ENCODE peak calls at places on chromosome 2, in six cellular contexts. N is H1, I is GM12878, G is GM12891, U is K562, H is SK-N-SH. C is an unnamed sample.

GRCh38 chr2:17309186-17309585 is 209.1 kb downstream of the RAD51AP2 start:
- DNase-seq in G (no peak), N (no peak), I (no peak), H (peak; percentile 4), U (no peak), C (no peak)

GRCh38 chr2:190182071-190182524 is 119.6 kb upstream of the MSTN start:
- DNase-seq in I (no peak), H (no peak), N (no peak), G (no peak), U (no peak), C (no peak)

GRCh38 chr2:117850015-117850414 is 35.5 kb downstream of the DDX18 start:
- DNase-seq in G (no peak), I (no peak), N (peak; percentile 56), H (no peak), U (no peak), C (no peak)

GRCh38 chr2:106189764-106190468 is 4.2 kb downstream of the UXS1 start:
- DNase-seq in G (no peak), U (no peak), N (no peak), H (no peak), I (no peak), C (no peak)

GRCh38 chr2:167626301-167626700 is 621.1 kb downstream of the STK39 start:
- DNase-seq in U (no peak), G (no peak), N (no peak), H (no peak), I (no peak), C (no peak)

GRCh38 chr2:195863121-195863520 is 205.5 kb downstream of the DNAH7 start:
- DNase-seq in U (no peak), N (no peak), I (no peak), H (no peak), G (no peak), C (no peak)

GRCh38 chr2:53129851-53130250 is 637.8 kb upstream of the CHAC2 start:
- DNase-seq in I (no peak), U (no peak), H (no peak), N (no peak), G (no peak), C (no peak)

GRCh38 chr2:132593171-132593570 is 76.8 kb downstream of the LYPD1 start:
- DNase-seq in I (no peak), U (no peak), N (peak; percentile 29), G (no peak), H (no peak), C (no peak)

GRCh38 chr2:3628800-3629199 is 29.2 kb upstream of the ALLC start:
- DNase-seq in H (no peak), N (peak; percentile 78), U (peak; percentile 28), G (no peak), I (no peak), C (no peak)

GRCh38 chr2:80655265-80655664 is 350.7 kb upstream of the LRRTM1 start:
- DNase-seq in N (no peak), H (no peak), U (no peak), G (no peak), I (no peak), C (no peak)

GRCh38 chr2:206381881-206382280 is 61.5 kb upstream of the ADAM23 start:
- DNase-seq in I (no peak), U (no peak), H (no peak), G (no peak), N (no peak), C (no peak)

GRCh38 chr2:78999410-78999809 is 26.1 kb upstream of the REG3G start:
- DNase-seq in N (no peak), G (no peak), H (peak; percentile 42), U (peak; percentile 21), I (no peak), C (no peak)

GRCh38 chr2:60806988-60807681 is 51.1 kb downstream of the PAPOLG start:
- DNase-seq in G (peak; percentile 40), H (peak; percentile 41), N (peak; percentile 35), I (peak; percentile 75), U (peak; percentile 85), C (peak; percentile 50)

GRCh38 chr2:229235136-229235914 is 35.8 kb downstream of the PID1 start:
- DNase-seq in H (no peak), I (no peak), U (no peak), N (peak; percentile 48), G (no peak), C (no peak)

GRCh38 chr2:173571021-173571821 is 216.5 kb downstream of the CDCA7 start:
- DNase-seq in N (no peak), G (peak; percentile 3), U (peak; percentile 34), H (peak; percentile 30), I (no peak), C (no peak)

GRCh38 chr2:100876231-100876860 is 56.4 kb downstream of the NPAS2 start:
- DNase-seq in I (no peak), U (no peak), N (no peak), H (no peak), G (no peak), C (no peak)

GRCh38 chr2:113200236-113200635 is 26.5 kb downstream of the PSD4 start:
- DNase-seq in G (no peak), I (no peak), U (no peak), N (no peak), H (no peak), C (no peak)

GRCh38 chr2:36371963-36372391 is 16.4 kb downstream of the CRIM1 start:
- DNase-seq in H (no peak), N (no peak), G (no peak), I (no peak), U (no peak), C (no peak)

GRCh38 chr2:211688196-211688595 is 850.4 kb downstream of the ERBB4 start:
- DNase-seq in U (no peak), G (no peak), H (no peak), I (no peak), N (no peak), C (no peak)

GRCh38 chr2:187996630-187997029 is 295.0 kb upstream of the GULP1 start:
- DNase-seq in N (no peak), H (no peak), G (no peak), U (no peak), I (no peak), C (no peak)
- TF ChIP-seq POLR2AphosphoS5 in N (no peak), H (no peak), G (no peak), U (no peak), I (no peak), C (no peak)

GRCh38 chr2:217070043-217070430 is 210.2 kb upstream of the TNP1 start:
- DNase-seq in G (no peak), H (no peak), U (no peak), I (no peak), N (no peak), C (no peak)

GRCh38 chr2:217069263-217070042 is 209.6 kb upstream of the TNP1 start:
- DNase-seq in N (no peak), I (no peak), G (no peak), U (no peak), H (no peak), C (no peak)

GRCh38 chr2:217070611-217071010 is 210.7 kb upstream of the TNP1 start:
- DNase-seq in H (no peak), N (no peak), I (no peak), U (no peak), G (no peak), C (no peak)

GRCh38 chr2:217068677-217069250 is 208.9 kb upstream of the TNP1 start:
- DNase-seq in U (no peak), I (no peak), G (no peak), H (no peak), N (no peak), C (no peak)

GRCh38 chr2:217071416-217071815 is 211.6 kb upstream of the TNP1 start:
- DNase-seq in N (no peak), U (no peak), H (no peak), I (no peak), G (no peak), C (no peak)
- TF ChIP-seq TAF1 in N (no peak), U (no peak), H (no peak), I (no peak), G (no peak), C (no peak)

GRCh38 chr2:160433466-160434172 is 60.0 kb downstream of the RBMS1 start:
- DNase-seq in N (no peak), I (no peak), G (no peak), U (no peak), H (no peak), C (no peak)

GRCh38 chr2:160434254-160434948 is 59.2 kb downstream of the RBMS1 start:
- DNase-seq in N (no peak), G (no peak), H (peak; percentile 23), I (no peak), U (no peak), C (no peak)

GRCh38 chr2:160430001-160430344 is 63.6 kb downstream of the RBMS1 start:
- DNase-seq in U (no peak), N (no peak), G (no peak), I (no peak), H (no peak), C (no peak)

GRCh38 chr2:160431441-160431840 is 62.2 kb downstream of the RBMS1 start:
- DNase-seq in I (no peak), N (no peak), U (no peak), H (no peak), G (no peak), C (no peak)

DNA sequence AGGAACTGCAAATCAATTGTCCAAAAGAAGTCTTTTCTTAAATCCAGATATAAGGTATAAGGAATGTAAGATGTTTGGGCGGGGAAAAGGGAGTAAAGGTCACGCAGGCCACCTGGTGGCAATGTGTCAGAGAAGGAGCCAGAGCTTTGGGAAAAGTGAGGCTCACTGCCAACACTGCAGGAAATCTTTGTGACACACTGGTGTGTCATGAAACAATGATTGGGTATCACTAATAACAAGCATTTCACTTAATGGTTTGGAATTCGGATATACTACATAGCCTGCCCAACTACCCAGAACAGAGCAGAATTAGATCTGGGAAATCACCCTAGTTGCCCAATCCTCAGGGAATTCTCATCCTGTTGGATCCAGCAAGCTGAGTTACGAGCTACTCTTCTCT is 61.0 kb downstream of the RBMS1 start:
- DNase-seq in G (no peak), I (no peak), N (no peak), H (no peak), U (no peak), C (no peak)
- TF ChIP-seq POLR2AphosphoS5 in G (no peak), I (no peak), N (no peak), H (no peak), U (no peak), C (no peak)

GRCh38 chr2:54555318-54555837 is 99.3 kb downstream of the SPTBN1 start:
- DNase-seq in G (no peak), I (no peak), U (no peak), H (no peak), N (no peak), C (no peak)
- TF ChIP-seq TAF1 in G (no peak), I (no peak), U (no peak), H (no peak), N (no peak), C (no peak)

DNA sequence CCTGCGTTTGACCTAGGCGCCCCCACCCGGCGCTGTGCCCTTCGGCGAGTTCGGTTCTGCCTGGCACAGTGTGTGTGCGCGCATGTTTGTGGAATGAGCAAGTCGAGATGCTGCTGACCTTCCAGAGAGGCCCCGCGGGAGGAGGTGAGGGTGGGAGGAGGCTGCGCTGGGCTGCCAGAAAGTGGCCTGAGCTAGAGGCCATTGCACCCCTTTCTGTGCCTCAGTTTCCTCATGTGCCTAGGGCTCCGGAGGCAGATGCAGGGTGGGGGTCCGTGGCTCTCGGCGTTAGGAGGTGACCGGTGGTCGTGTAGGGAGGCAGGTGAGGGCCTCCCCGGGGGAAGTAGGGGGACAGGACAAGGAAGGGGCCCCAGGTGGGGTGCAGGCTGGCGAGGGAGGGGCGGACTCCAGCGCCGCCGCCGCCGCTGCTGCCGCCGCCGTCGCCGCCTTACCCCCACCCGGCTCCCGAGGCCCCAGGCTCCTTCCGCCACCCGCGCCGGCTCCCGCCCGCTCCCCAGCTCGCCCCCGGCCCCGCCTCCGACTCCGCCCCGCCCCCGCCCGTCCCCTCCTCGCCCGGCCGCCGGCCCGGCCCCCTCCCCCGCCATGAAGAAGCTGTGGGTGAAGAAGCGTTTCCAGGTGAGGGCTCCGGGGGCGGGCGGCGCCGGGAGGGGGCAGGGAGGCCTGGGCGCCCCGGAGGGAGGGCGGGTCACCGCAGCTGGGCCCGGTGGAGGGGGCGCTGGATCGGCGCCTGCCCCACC is 7.0 kb downstream of the SPEG start:
- DNase-seq in U (peak; percentile 94), G (peak; percentile 57), I (no peak), N (peak; percentile 68), H (peak; percentile 98), C (no peak)
- TF ChIP-seq POLR2AphosphoS5 in U (no peak), G (no peak), I (no peak), N (no peak), H (no peak), C (no peak)